ENCODE peak calls at places on chromosome 11, in six cellular contexts. P is endodermal cell, B is IMR-90, X is cardiac fibroblast, W is fibroblast of the aortic adventitia, N is sigmoid colon. H is an unnamed sample.
A peak's percentile ranks its signal among the peaks of the same experiment; 100 is the strongest.

GRCh38 chr11:9990221-9990973 is 303.6 kb downstream of the SBF2 start:
- DNase-seq in P (no peak), B (peak; percentile 37), X (peak; percentile 33), W (peak; percentile 75), N (no peak), H (no peak)

GRCh38 chr11:396511-396947 is 2.5 kb downstream of the PKP3 start:
- DNase-seq in P (no peak), B (no peak), X (peak; percentile 42), W (peak; percentile 20), N (no peak), H (peak; percentile 36)

GRCh38 chr11:95084509-95084908 is 5.1 kb upstream of the ENDOD1 start:
- DNase-seq in P (no peak), B (peak; percentile 55), X (no peak), W (peak; percentile 30), N (no peak), H (no peak)

GRCh38 chr11:106304274-106304673 is 226.8 kb downstream of the AASDHPPT start:
- DNase-seq in P (no peak), B (peak; percentile 66), X (peak; percentile 28), W (peak; percentile 57), N (no peak), H (peak; percentile 53)

GRCh38 chr11:13009476-13009920 is 382 bp downstream of the RASSF10 start:
- DNase-seq in P (no peak), B (no peak), X (no peak), W (no peak), N (no peak), H (no peak)

GRCh38 chr11:59173080-59173963 is 1.4 kb downstream of the DTX4 start:
- DNase-seq in P (peak; percentile 86), B (peak; percentile 30), X (peak; percentile 43), W (no peak), N (no peak), H (peak; percentile 48)

GRCh38 chr11:60345489-60345888 is 18.4 kb downstream of the MS4A6E start:
- DNase-seq in P (peak; percentile 80), B (no peak), X (no peak), W (no peak), N (no peak), H (no peak)

GRCh38 chr11:61607920-61608599 is 27.2 kb upstream of the SYT7 start:
- DNase-seq in P (no peak), B (no peak), X (no peak), W (no peak), N (no peak), H (no peak)

GRCh38 chr11:115333951-115334350 is 170.3 kb downstream of the CADM1 start:
- DNase-seq in P (no peak), B (no peak), X (no peak), W (no peak), N (no peak), H (no peak)

GRCh38 chr11:95373241-95373640 is 142.2 kb upstream of the SESN3 start:
- DNase-seq in P (no peak), B (no peak), X (no peak), W (no peak), N (no peak), H (no peak)

GRCh38 chr11:43282607-43283440 is 29.0 kb upstream of the API5 start:
- DNase-seq in P (peak; percentile 78), B (peak; percentile 16), X (peak; percentile 46), W (peak; percentile 42), N (no peak), H (peak; percentile 51)

GRCh38 chr11:441418-442274 is at the start of gene ANO9:
- DNase-seq in P (peak; percentile 84), B (no peak), X (no peak), W (no peak), N (no peak), H (no peak)

GRCh38 chr11:61545341-61545740 is 35.5 kb downstream of the SYT7 start:
- DNase-seq in P (peak; percentile 68), B (no peak), X (no peak), W (no peak), N (no peak), H (peak; percentile 16)

GRCh38 chr11:13040969-13041561 is 31.9 kb downstream of the RASSF10 start:
- DNase-seq in P (no peak), B (no peak), X (no peak), W (no peak), N (no peak), H (no peak)

GRCh38 chr11:72989727-72990126 is 152.4 kb downstream of the FCHSD2 start:
- DNase-seq in P (no peak), B (peak; percentile 13), X (peak; percentile 62), W (peak; percentile 33), N (no peak), H (peak; percentile 73)

GRCh38 chr11:65439331-65440181 is 17.0 kb downstream of the NEAT1 start:
- DNase-seq in P (no peak), B (peak; percentile 48), X (peak; percentile 65), W (peak; percentile 56), N (peak; percentile 62), H (peak; percentile 49)

GRCh38 chr11:64654958-64655541 is 64.0 kb downstream of the SLC22A12 start:
- DNase-seq in P (no peak), B (no peak), X (no peak), W (no peak), N (no peak), H (no peak)

GRCh38 chr11:134656861-134657540 is 245.0 kb upstream of the B3GAT1 start:
- DNase-seq in P (no peak), B (no peak), X (no peak), W (no peak), N (peak; percentile 52), H (no peak)

GRCh38 chr11:58395581-58395980 is 11.1 kb downstream of the OR5B3 start:
- DNase-seq in P (no peak), B (peak; percentile 71), X (no peak), W (peak; percentile 25), N (no peak), H (peak; percentile 9)

GRCh38 chr11:34948721-34949120 is 32.3 kb downstream of the PDHX start:
- DNase-seq in P (no peak), B (peak; percentile 17), X (peak; percentile 69), W (peak; percentile 84), N (no peak), H (peak; percentile 53)

GRCh38 chr11:115272925-115273324 is 231.3 kb downstream of the CADM1 start:
- DNase-seq in P (no peak), B (peak; percentile 19), X (no peak), W (no peak), N (no peak), H (no peak)

GRCh38 chr11:126993599-126993998 is 7.0 kb downstream of the KIRREL3 start:
- DNase-seq in P (no peak), B (peak; percentile 54), X (no peak), W (no peak), N (no peak), H (no peak)

GRCh38 chr11:81497202-81497804 is 1236.4 kb downstream of the FAM181B start:
- DNase-seq in P (peak; percentile 49), B (peak; percentile 16), X (peak; percentile 14), W (peak; percentile 20), N (no peak), H (peak; percentile 20)

GRCh38 chr11:69935941-69936505 is 116.8 kb upstream of the FGF3 start:
- DNase-seq in P (no peak), B (no peak), X (no peak), W (no peak), N (no peak), H (no peak)

GRCh38 chr11:69931060-69931910 is 112.1 kb upstream of the FGF3 start:
- DNase-seq in P (peak; percentile 26), B (no peak), X (no peak), W (no peak), N (peak; percentile 56), H (no peak)

GRCh38 chr11:69930081-69931059 is 111.2 kb upstream of the FGF3 start:
- DNase-seq in P (peak; percentile 42), B (no peak), X (no peak), W (no peak), N (peak; percentile 56), H (no peak)

GRCh38 chr11:69934861-69935494 is 115.8 kb upstream of the FGF3 start:
- DNase-seq in P (peak; percentile 88), B (peak; percentile 27), X (no peak), W (no peak), N (peak; percentile 58), H (no peak)

GRCh38 chr11:69931994-69932910 is 113.0 kb upstream of the FGF3 start:
- DNase-seq in P (peak; percentile 69), B (no peak), X (no peak), W (no peak), N (peak; percentile 55), H (no peak)
- TF ChIP-seq CTCF in P (no peak), B (no peak), X (no peak), W (no peak), N (no peak), H (no peak)

DNA sequence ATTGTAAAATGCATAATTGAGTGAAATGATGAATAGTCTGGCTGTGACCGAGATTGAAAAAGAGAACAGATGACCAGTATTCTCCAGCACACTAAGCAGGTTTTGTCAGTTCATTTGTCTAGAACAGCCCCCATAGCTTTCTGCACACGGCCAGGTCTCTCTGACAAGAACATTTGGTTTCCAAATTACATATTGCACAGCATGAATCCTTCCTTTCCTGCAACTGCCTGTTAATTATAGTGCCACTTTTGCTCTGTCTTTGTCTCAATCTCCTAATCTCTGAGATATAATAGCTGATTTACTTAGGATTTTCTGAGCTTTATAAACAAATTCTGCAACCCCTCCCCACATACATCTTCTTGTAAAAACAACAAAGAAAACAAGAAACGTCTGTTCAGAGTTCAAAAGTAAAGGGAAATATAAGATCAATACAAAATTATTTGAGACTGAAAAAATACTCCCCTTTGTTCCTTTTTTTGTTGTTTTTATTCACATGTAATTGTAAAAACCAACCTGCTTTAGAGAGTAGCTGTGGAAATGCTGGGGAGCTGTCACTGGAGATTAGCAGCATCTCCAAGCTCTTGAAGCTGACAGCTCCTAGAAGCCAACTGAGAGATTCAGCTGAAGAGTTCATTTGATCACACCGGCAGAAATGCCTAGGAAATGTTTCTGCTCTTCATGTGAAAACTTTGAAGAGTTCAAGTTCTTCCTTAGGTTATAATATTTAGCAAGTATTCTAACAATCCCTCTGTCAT is 998.1 kb downstream of the DLG2 start:
- DNase-seq in P (no peak), B (no peak), X (no peak), W (no peak), N (no peak), H (no peak)
- H3K4me3 ChIP-seq in P (no peak overlapping the region), B (no peak overlapping the region), X (no peak overlapping the region), W (no peak overlapping the region), N (no peak overlapping the region), H (no peak overlapping the region)

GRCh38 chr11:1838077-1838425 is 730 bp upstream of the TNNI2 start:
- DNase-seq in P (no peak), B (no peak), X (peak; percentile 12), W (no peak), N (no peak), H (no peak)
- TF ChIP-seq CTCF in P (no peak), B (no peak), X (no peak), W (no peak), N (no peak), H (no peak)

DNA sequence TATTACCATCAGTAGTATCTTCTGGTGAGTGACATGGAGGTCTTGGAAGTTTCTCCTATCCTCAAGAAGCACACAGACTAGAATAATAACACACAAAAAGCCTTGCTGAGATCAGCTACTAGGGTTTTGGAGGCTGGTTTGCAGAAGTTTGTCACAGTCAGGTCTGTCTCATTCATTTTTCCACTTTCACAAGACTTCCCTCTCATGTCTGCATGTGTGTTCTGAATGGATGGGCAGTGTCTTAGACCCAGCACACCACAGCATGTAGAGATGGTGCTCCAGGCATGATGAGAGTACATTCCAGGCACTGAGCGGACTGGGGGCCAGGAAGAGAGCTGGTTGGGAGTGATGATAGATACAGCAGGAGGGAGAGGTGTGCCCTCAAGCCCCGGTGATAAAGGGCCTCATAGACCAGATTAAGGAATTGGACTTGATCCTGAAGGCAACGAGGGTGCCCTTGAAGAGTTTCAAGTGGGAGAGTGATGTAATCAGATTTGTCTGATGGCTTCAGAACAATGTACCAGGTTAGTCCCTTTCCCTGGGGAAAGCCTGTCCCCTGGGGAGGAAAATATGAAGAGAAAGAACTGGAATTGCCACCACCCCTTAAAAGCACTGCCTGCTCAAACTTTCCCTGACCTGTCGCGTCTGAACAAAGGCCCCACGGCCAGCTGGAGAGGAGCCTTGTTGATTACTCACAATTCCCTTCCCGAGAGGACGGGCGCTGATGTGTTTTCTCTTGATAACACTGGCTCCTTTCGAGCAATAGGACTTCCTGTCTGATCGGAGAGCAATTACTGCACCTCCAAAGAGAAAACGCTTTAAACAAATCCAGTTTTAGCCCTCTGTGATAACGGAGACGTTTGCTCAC is 45.1 kb upstream of the LMO2 start:
- DNase-seq in P (no peak), B (peak; percentile 55), X (peak; percentile 66), W (peak; percentile 86), N (peak; percentile 83), H (peak; percentile 69)
- H3K4me3 ChIP-seq in P (no peak overlapping the region), B (no peak overlapping the region), X (no peak overlapping the region), W (no peak overlapping the region), N (no peak overlapping the region), H (no peak overlapping the region)